ENCODE peak calls at places on chromosomes 1 and 21, in six cellular contexts. I, U, Y, G, P and S are unnamed samples.

GRCh38 chr1:60367522-60367921 is 294.0 kb upstream of the C1orf87 start:
- DNase-seq in I (no peak), U (no peak), Y (no peak), G (no peak), P (no peak), S (no peak)

GRCh38 chr1:44696789-44697188 is 22.3 kb downstream of the ARMH1 start:
- DNase-seq in I (no peak), U (no peak), Y (no peak), G (no peak), P (no peak), S (no peak)

GRCh38 chr1:207649204-207649753 is 4.3 kb downstream of the CR1L start:
- DNase-seq in I (no peak), U (no peak), Y (no peak), G (no peak), P (no peak), S (no peak)

GRCh38 chr1:70930062-70930461 is 117.6 kb downstream of the PTGER3 start:
- DNase-seq in I (no peak), U (no peak), Y (no peak), G (no peak), P (no peak), S (no peak)

GRCh38 chr1:229184066-229184465 is 86.8 kb upstream of the RAB4A start:
- DNase-seq in I (no peak), U (no peak), Y (no peak), G (no peak), P (no peak), S (no peak)

GRCh38 chr1:30522031-30523004 is 201.1 kb downstream of the MATN1 start:
- DNase-seq in I (no peak), U (peak), Y (peak), G (peak), P (peak), S (no peak)

GRCh38 chr1:116128669-116129068 is 17.5 kb downstream of the MAB21L3 start:
- DNase-seq in I (no peak), U (no peak), Y (no peak), G (no peak), P (no peak), S (no peak)

GRCh38 chr1:3028531-3029282 is 7.4 kb downstream of the ACTRT2 start:
- DNase-seq in I (peak), U (no peak), Y (no peak), G (no peak), P (no peak), S (no peak)

GRCh38 chr1:3029481-3029961 is 8.3 kb downstream of the ACTRT2 start:
- DNase-seq in I (peak), U (no peak), Y (no peak), G (no peak), P (no peak), S (no peak)

DNA sequence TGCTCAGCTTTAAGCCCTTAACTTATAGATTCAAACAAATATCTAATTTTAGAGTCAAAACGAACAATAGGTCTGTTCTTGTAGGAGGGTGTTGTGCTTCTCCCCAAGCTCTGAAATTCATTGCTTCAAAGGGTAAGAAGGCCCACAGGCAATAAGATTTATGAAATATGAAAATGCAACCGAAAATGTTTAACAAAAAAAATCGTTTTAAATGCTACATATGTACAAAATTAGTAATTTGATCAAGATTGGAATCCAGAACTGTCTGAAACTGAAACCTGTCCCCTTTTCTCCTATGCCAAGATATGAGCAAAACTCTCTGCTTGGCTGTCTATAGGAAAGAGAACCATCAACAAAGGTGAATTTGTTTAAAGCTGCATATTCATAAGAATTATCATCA is 534.3 kb downstream of the PLPP3 start:
- DNase-seq in I (no peak), U (no peak), Y (no peak), G (no peak), P (no peak), S (no peak)
- H3K4me3 ChIP-seq in I (no peak), U (no peak), Y (no peak), G (no peak), P (no peak), S (no peak)

GRCh38 chr1:215181518-215181917 is 99.0 kb downstream of the KCNK2 start:
- DNase-seq in I (no peak), U (peak), Y (peak), G (no peak), P (peak), S (no peak)
- TF ChIP-seq CTCF in I (no peak), U (peak), Y (peak), G (no peak), P (peak), S (no peak)

GRCh38 chr21:36704281-36704957 is 5.5 kb downstream of the SIM2 start:
- DNase-seq in I (no peak), U (no peak), Y (no peak), G (no peak), P (no peak), S (no peak)
- H3K4me3 ChIP-seq in I (no peak), U (no peak), Y (no peak), G (no peak), P (no peak), S (no peak)

GRCh38 chr1:68276448-68276847 is 44.1 kb upstream of the WLS start:
- DNase-seq in I (no peak), U (no peak), Y (no peak), G (no peak), P (no peak), S (no peak)

GRCh38 chr1:68278221-68278620 is 45.9 kb upstream of the WLS start:
- DNase-seq in I (no peak), U (no peak), Y (no peak), G (no peak), P (no peak), S (no peak)

GRCh38 chr1:68279846-68280245 is 47.5 kb upstream of the WLS start:
- DNase-seq in I (no peak), U (no peak), Y (no peak), G (no peak), P (no peak), S (no peak)

GRCh38 chr1:68285046-68285445 is 52.7 kb upstream of the WLS start:
- DNase-seq in I (no peak), U (no peak), Y (no peak), G (no peak), P (no peak), S (no peak)

DNA sequence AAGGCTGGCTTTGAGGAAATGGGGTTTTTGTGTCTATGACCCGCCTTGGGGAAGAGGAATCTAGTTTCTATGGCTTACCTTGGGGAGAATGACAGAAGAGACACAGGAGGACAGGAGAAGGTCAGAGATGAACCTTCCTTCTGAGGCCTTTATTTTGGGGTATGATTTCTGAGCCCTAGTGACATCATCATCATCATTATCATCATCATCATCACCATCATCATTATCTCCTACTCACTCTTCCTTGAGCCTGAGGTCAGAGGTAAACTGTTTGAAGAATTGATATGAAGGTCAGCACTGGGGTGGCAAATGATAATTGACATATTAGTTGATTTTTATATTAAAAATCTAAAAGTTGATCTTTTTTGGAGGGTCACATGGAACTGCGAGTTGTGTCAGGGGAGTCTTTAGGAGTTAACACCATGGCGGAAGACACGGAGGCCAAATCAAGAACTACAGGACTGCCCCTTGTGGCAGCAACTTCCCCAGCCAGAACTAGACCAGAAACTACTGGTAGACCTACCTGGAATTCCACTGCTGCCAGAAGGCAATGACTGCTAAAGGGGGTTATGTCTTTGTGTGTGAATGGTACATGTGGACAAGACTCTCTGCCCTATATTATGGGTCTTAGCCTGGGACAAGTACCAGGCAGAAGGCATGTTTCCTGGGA is 49.8 kb upstream of the WLS start:
- DNase-seq in I (no peak), U (no peak), Y (no peak), G (no peak), P (no peak), S (no peak)
- TF ChIP-seq CTCF in I (no peak), U (no peak), Y (no peak), G (no peak), P (no peak), S (no peak)

DNA sequence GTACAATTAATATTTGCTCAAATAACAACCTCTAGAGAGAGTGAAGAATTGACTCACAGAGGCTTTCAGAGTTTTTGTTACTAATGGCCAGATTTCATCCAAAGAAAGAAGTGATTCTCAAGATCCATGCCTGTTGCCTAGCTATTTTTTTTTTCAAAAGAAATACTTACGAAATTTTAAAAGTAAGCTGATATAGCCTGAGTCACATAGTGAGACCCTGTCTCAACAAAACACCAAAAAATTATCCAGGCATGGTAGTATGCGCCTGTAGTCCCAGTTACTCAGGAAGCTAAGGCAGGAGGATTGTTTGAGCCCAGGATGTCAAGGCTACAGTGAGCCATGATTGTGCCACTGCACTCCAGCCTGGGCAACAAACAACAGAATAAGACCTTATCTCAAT is 14.6 kb downstream of the PALMD start:
- DNase-seq in I (no peak), U (no peak), Y (peak), G (no peak), P (no peak), S (peak)
- H3K4me3 ChIP-seq in I (no peak), U (no peak), Y (no peak), G (no peak), P (no peak), S (no peak)

GRCh38 chr21:39911286-39911685 is 44.0 kb downstream of the PCP4 start:
- DNase-seq in I (no peak), U (no peak), Y (no peak), G (no peak), P (no peak), S (no peak)

GRCh38 chr21:39911792-39912191 is 44.6 kb downstream of the PCP4 start:
- DNase-seq in I (no peak), U (no peak), Y (no peak), G (no peak), P (no peak), S (no peak)

GRCh38 chr21:39904457-39904856 is 37.2 kb downstream of the PCP4 start:
- DNase-seq in I (no peak), U (no peak), Y (peak), G (no peak), P (no peak), S (no peak)

GRCh38 chr21:39913651-39914145 is 46.5 kb downstream of the PCP4 start:
- DNase-seq in I (no peak), U (no peak), Y (no peak), G (no peak), P (no peak), S (no peak)

GRCh38 chr21:39908265-39908923 is 41.2 kb downstream of the PCP4 start:
- DNase-seq in I (no peak), U (no peak), Y (no peak), G (no peak), P (no peak), S (no peak)
- TF ChIP-seq CTCF in I (no peak), U (no peak), Y (no peak), G (no peak), P (no peak), S (no peak)

GRCh38 chr1:205451759-205452164 is 4.1 kb downstream of the BLACAT1 start:
- DNase-seq in I (no peak), U (no peak), Y (no peak), G (no peak), P (no peak), S (no peak)
- H3K4me3 ChIP-seq in I (no peak), U (no peak), Y (no peak), G (no peak), P (no peak), S (no peak)

GRCh38 chr1:154141240-154141639 is 13.6 kb downstream of the NUP210L start:
- DNase-seq in I (no peak), U (peak), Y (no peak), G (no peak), P (peak), S (peak)

GRCh38 chr1:154151311-154151710 is 3.6 kb downstream of the NUP210L start:
- DNase-seq in I (no peak), U (peak), Y (no peak), G (no peak), P (peak), S (peak)

GRCh38 chr1:154148787-154149186 is 6.1 kb downstream of the NUP210L start:
- DNase-seq in I (no peak), U (peak), Y (no peak), G (no peak), P (peak), S (peak)

GRCh38 chr1:154142358-154142757 is 12.5 kb downstream of the NUP210L start:
- DNase-seq in I (no peak), U (no peak), Y (no peak), G (no peak), P (no peak), S (no peak)

GRCh38 chr1:154145986-154146385 is 8.9 kb downstream of the NUP210L start:
- DNase-seq in I (no peak), U (no peak), Y (no peak), G (no peak), P (no peak), S (no peak)
- TF ChIP-seq CTCF in I (peak), U (peak), Y (peak), G (no peak), P (peak), S (peak)

GRCh38 chr1:227622739-227623475 is 59.6 kb downstream of the ZNF678 start:
- DNase-seq in I (no peak), U (no peak), Y (no peak), G (no peak), P (no peak), S (no peak)
- H3K4me3 ChIP-seq in I (no peak), U (no peak), Y (no peak), G (no peak), P (no peak), S (no peak)

DNA sequence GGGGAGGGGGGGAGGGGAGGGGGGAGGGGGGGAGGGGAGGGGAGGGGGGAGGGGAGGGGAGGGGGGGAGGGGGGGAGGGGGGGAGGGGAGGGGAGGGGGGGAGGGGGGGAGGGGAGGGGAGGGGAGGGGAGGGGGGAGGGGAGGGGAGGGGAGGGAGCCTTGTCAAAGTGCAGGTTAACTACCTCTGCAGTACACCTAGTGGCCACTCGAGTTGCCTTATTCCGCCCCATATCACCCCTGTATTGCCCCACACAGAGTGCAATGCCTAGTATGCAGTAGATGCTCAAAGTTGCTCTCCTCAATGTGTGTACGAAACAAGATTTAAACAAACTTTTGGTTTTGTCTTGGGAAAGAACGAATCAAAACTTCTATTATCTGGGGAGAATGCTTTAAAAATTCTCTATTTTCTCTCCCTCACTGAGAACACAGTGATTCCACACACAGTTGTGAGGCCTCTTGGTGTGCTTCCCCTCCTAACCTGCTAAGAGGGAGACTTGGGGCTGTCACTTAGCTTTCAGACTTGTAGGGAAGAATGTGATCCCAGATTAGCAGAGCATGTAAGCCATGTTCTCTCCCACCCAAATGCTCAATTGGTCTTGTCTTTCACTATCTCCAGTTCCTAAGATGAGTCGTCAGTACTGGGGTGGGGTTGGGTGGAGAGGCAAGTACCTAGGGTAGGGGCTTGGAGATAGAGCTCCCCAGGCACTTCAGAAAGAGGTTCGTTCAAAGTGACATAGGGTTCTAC is 79.7 kb upstream of the MAP10 start:
- DNase-seq in I (no peak), U (no peak), Y (peak), G (no peak), P (no peak), S (no peak)
- TF ChIP-seq CTCF in I (no peak), U (no peak), Y (peak), G (no peak), P (no peak), S (no peak)